ENCODE peak calls at places on chromosomes 7 and 10, in four cellular contexts. M is naive thymus-derived CD4-positive, alpha-beta T cell; O is fibroblast of pulmonary artery; L is ACHN. R is an unnamed sample.

GRCh38 chr7:144437370-144438191 is 34.1 kb upstream of the NOBOX start:
- DNase-seq in M (peak), O (peak), L (peak), R (peak)

GRCh38 chr7:1758859-1759521 is 88.9 kb downstream of the ELFN1 start:
- DNase-seq in M (no peak), O (no peak), L (no peak), R (no peak)

GRCh38 chr10:3056280-3057037 is 10.9 kb upstream of the PFKP start:
- DNase-seq in M (no peak), O (peak), L (peak), R (peak)

GRCh38 chr10:43127447-43127846 is 10.8 kb upstream of the CSGALNACT2 start:
- DNase-seq in M (no peak), O (no peak), L (no peak), R (no peak)

GRCh38 chr10:10780746-10781145 is 236.9 kb upstream of the CELF2 start:
- DNase-seq in M (no peak), O (no peak), L (no peak), R (peak)

GRCh38 chr10:131312261-131312801 is 810 bp upstream of the TCERG1L start:
- DNase-seq in M (no peak), O (no peak), L (no peak), R (no peak)

GRCh38 chr10:4006848-4007247 is 221.8 kb upstream of the KLF6 start:
- DNase-seq in M (no peak), O (peak), L (no peak), R (no peak)

GRCh38 chr10:110762849-110763211 is 108.9 kb upstream of the PDCD4 start:
- DNase-seq in M (no peak), O (no peak), L (no peak), R (no peak)